ENCODE peak calls at places on chromosomes 7 and 10, in eight cellular contexts. A is esophagus squamous epithelium; K is CD4-positive, alpha-beta memory T cell; Q is uterus; B is upper lobe of right lung; D is MM.1S; H is hepatocyte; S is adrenal gland. E is an unnamed sample.

GRCh38 chr7:101651116-101651515 is 22.0 kb upstream of the MYL10 start:
- DNase-seq in A (no peak), K (no peak), Q (no peak), B (no peak), D (no peak), H (no peak), S (no peak), E (no peak)

GRCh38 chr10:73810735-73811465 is 498 bp downstream of the NDST2 start:
- DNase-seq in A (no peak), K (peak; percentile 69), Q (no peak), B (peak; percentile 83), D (peak; percentile 34), H (peak; percentile 41), S (no peak), E (no peak)

GRCh38 chr10:125578658-125579315 is 104.2 kb downstream of the TEX36 start:
- DNase-seq in A (no peak), K (no peak), Q (no peak), B (no peak), D (no peak), H (no peak), S (no peak), E (no peak)

GRCh38 chr7:88321694-88322093 is 15.0 kb upstream of the STEAP4 start:
- DNase-seq in A (no peak), K (no peak), Q (no peak), B (no peak), D (no peak), H (no peak), S (no peak), E (no peak)

GRCh38 chr7:151592868-151593486 is 73.3 kb upstream of the RHEB start:
- DNase-seq in A (no peak), K (no peak), Q (no peak), B (no peak), D (no peak), H (no peak), S (peak; percentile 41), E (peak; percentile 19)

GRCh38 chr7:6640246-6640721 is 3.2 kb downstream of the ZNF316 start:
- DNase-seq in A (no peak), K (no peak), Q (peak; percentile 68), B (no peak), D (no peak), H (no peak), S (no peak), E (no peak)

GRCh38 chr7:151129882-151130591 is 37.5 kb downstream of the GBX1 start:
- DNase-seq in A (no peak), K (no peak), Q (no peak), B (no peak), D (no peak), H (no peak), S (no peak), E (no peak)

GRCh38 chr10:31197886-31198285 is 121.1 kb upstream of the ZEB1 start:
- DNase-seq in A (no peak), K (no peak), Q (no peak), B (no peak), D (no peak), H (no peak), S (no peak), E (no peak)

GRCh38 chr10:119973261-119973660 is 80.7 kb downstream of the SEC23IP start:
- DNase-seq in A (no peak), K (no peak), Q (no peak), B (no peak), D (peak; percentile 21), H (no peak), S (no peak), E (no peak)

GRCh38 chr10:63520463-63521388 is 475 bp upstream of the REEP3 start:
- DNase-seq in A (no peak), K (peak; percentile 54), Q (peak; percentile 63), B (peak; percentile 90), D (peak; percentile 67), H (peak; percentile 88), S (peak; percentile 57), E (no peak)

GRCh38 chr7:30038182-30038980 is 10.2 kb downstream of the PLEKHA8 start:
- DNase-seq in A (no peak), K (no peak), Q (no peak), B (no peak), D (no peak), H (no peak), S (no peak), E (no peak)

GRCh38 chr10:133261726-133262325 is 14.8 kb downstream of the ADAM8 start:
- DNase-seq in A (peak; percentile 42), K (peak; percentile 75), Q (peak; percentile 88), B (peak; percentile 95), D (peak; percentile 72), H (peak; percentile 88), S (peak; percentile 87), E (peak; percentile 65)

GRCh38 chr7:156544199-156544598 is 96.4 kb upstream of the RNF32 start:
- DNase-seq in A (no peak), K (no peak), Q (no peak), B (no peak), D (no peak), H (no peak), S (no peak), E (no peak)

GRCh38 chr7:41969713-41970112 is 266.8 kb upstream of the INHBA start:
- DNase-seq in A (no peak), K (no peak), Q (no peak), B (no peak), D (no peak), H (no peak), S (no peak), E (no peak)

GRCh38 chr10:78806805-78807221 is 262.0 kb upstream of the ZMIZ1 start:
- DNase-seq in A (no peak), K (no peak), Q (peak; percentile 29), B (no peak), D (no peak), H (no peak), S (no peak), E (no peak)

GRCh38 chr10:86311176-86311575 is 55.4 kb downstream of the GRID1 start:
- DNase-seq in A (no peak), K (no peak), Q (no peak), B (peak; percentile 11), D (no peak), H (no peak), S (no peak), E (no peak)

GRCh38 chr10:119640384-119640783 is 10.8 kb upstream of the BAG3 start:
- DNase-seq in A (no peak), K (no peak), Q (no peak), B (no peak), D (no peak), H (no peak), S (no peak), E (no peak)

GRCh38 chr7:99864041-99864440 is 12.8 kb downstream of the OR2AE1 start:
- DNase-seq in A (no peak), K (no peak), Q (no peak), B (no peak), D (no peak), H (no peak), S (no peak), E (no peak)
- H3K27me3 ChIP-seq in A (no peaks in the 10 kb centered on the region), K (peaks cover 4% of the 10 kb centered on the region), Q (no peaks in the 10 kb centered on the region), B (no peaks in the 10 kb centered on the region), D (no peaks in the 10 kb centered on the region), H (no peaks in the 10 kb centered on the region), S (no peaks in the 10 kb centered on the region), E (no peaks in the 10 kb centered on the region)

GRCh38 chr7:34107306-34107705 is 202.0 kb downstream of the BMPER start:
- DNase-seq in A (no peak), K (no peak), Q (peak; percentile 29), B (no peak), D (no peak), H (no peak), S (peak; percentile 25), E (no peak)

GRCh38 chr7:34108150-34108549 is 202.8 kb downstream of the BMPER start:
- DNase-seq in A (no peak), K (no peak), Q (no peak), B (no peak), D (no peak), H (peak; percentile 26), S (no peak), E (no peak)

GRCh38 chr7:34104120-34104519 is 198.8 kb downstream of the BMPER start:
- DNase-seq in A (no peak), K (no peak), Q (no peak), B (no peak), D (no peak), H (no peak), S (no peak), E (no peak)

GRCh38 chr7:34100661-34101060 is 195.3 kb downstream of the BMPER start:
- DNase-seq in A (no peak), K (no peak), Q (no peak), B (no peak), D (no peak), H (no peak), S (no peak), E (no peak)

DNA sequence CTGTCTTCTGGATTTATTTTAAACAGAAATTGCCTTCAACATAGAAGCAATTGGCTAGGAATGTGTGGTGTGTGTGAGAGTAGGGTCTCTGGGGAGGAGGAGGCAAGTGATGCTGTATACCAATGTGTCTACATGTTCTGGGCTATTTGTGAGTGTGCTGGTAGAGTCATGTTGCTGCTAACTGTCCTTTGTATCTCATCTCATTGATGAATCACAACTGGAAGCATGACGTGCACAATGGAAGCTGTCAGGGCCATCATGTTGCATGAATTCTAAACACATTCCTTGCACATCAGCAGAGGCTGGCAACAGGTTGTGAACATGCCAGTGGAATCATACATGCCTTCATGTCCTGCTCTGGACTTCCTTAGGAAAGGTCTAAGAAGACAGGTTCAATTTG is 199.7 kb downstream of the BMPER start:
- DNase-seq in A (no peak), K (no peak), Q (no peak), B (no peak), D (no peak), H (no peak), S (no peak), E (no peak)
- H3K4me3 ChIP-seq in A (no peak overlapping the region), K (no peak overlapping the region), Q (no peak overlapping the region), B (no peak overlapping the region), D (no peak overlapping the region), H (no peak overlapping the region), S (no peak overlapping the region), E (no peak overlapping the region)

GRCh38 chr10:58424176-58424575 is 39.0 kb downstream of the TFAM start:
- DNase-seq in A (no peak), K (no peak), Q (no peak), B (no peak), D (no peak), H (no peak), S (no peak), E (no peak)
- H3K4me1 ChIP-seq in A (no peaks in the 10 kb centered on the region), K (no peaks in the 10 kb centered on the region), Q (no peaks in the 10 kb centered on the region), B (no peaks in the 10 kb centered on the region), D (no peaks in the 10 kb centered on the region), H (no peaks in the 10 kb centered on the region), S (no peaks in the 10 kb centered on the region), E (no peaks in the 10 kb centered on the region)

DNA sequence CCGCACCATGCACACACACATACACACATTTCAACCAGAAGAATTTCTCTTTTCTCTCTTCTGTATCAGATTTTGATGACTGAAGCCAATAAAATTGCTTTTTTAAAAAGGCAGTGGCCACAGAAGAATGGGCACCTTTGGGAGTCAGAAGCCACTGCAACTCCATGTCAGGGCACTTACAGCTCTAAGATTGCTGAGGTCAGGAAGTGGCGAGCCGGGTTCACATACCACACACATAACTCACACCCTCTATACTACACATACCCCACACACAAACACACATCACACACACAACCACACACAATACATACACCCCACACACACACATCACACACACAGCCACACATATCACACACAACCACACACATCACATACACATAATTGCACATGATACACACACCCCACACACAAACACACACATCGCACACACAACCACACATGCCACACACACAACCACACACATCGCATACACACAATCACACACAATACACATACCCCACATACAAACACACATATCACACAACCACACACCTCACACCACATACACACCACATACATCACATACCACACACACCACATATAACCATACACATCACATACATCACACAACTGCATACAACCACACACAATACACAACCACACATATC is 31.2 kb downstream of the GPRIN2 start:
- DNase-seq in A (no peak), K (no peak), Q (no peak), B (no peak), D (no peak), H (no peak), S (peak; percentile 16), E (no peak)
- H3K27me3 ChIP-seq in A (no peaks in the 10 kb centered on the region), K (no peaks in the 10 kb centered on the region), Q (no peaks in the 10 kb centered on the region), B (no peaks in the 10 kb centered on the region), D (no peaks in the 10 kb centered on the region), H (no peaks in the 10 kb centered on the region), S (no peaks in the 10 kb centered on the region), E (no peaks in the 10 kb centered on the region)

E was measured in thoracic aorta.